ENCODE peak calls at places on chromosome 6, in six cellular contexts. One of them, this sample, is unnamed.

GRCh38 chr6:35128496-35128895 is 12.6 kb downstream of the TCP11 start:
- DNase-seq in heart right ventricle: no peak
- DNase-seq in GM13976: no peak
- DNase-seq in Kasumi-1: no peak
- DNase-seq in tibial artery: no peak
- DNase-seq in HT-29: no peak
- DNase-seq in this sample: no peak

GRCh38 chr6:30542404-30542725 is 13.9 kb downstream of the GNL1 start:
- DNase-seq in heart right ventricle: no peak
- DNase-seq in GM13976: no peak
- DNase-seq in Kasumi-1: no peak
- DNase-seq in tibial artery: no peak
- DNase-seq in HT-29: no peak
- DNase-seq in this sample: no peak

GRCh38 chr6:52389626-52390360 is 27.8 kb downstream of the PAQR8 start:
- DNase-seq in heart right ventricle: no peak
- DNase-seq in GM13976: peak
- DNase-seq in Kasumi-1: peak
- DNase-seq in tibial artery: no peak
- DNase-seq in HT-29: peak
- DNase-seq in this sample: no peak

GRCh38 chr6:38845931-38846330 is 130.8 kb downstream of the DNAH8 start:
- DNase-seq in heart right ventricle: no peak
- DNase-seq in GM13976: no peak
- DNase-seq in Kasumi-1: no peak
- DNase-seq in tibial artery: no peak
- DNase-seq in HT-29: no peak
- DNase-seq in this sample: no peak

GRCh38 chr6:18062733-18063132 is 59.7 kb downstream of the NHLRC1 start:
- DNase-seq in heart right ventricle: no peak
- DNase-seq in GM13976: no peak
- DNase-seq in Kasumi-1: no peak
- DNase-seq in tibial artery: no peak
- DNase-seq in HT-29: no peak
- DNase-seq in this sample: no peak

GRCh38 chr6:7542065-7542877 is 800 bp downstream of the DSP start:
- DNase-seq in heart right ventricle: peak
- DNase-seq in GM13976: peak
- DNase-seq in Kasumi-1: no peak
- DNase-seq in tibial artery: no peak
- DNase-seq in HT-29: peak
- DNase-seq in this sample: no peak

GRCh38 chr6:167093922-167094432 is 28.9 kb upstream of the CCR6 start:
- DNase-seq in heart right ventricle: no peak
- DNase-seq in GM13976: peak
- DNase-seq in Kasumi-1: no peak
- DNase-seq in tibial artery: no peak
- DNase-seq in HT-29: no peak
- DNase-seq in this sample: no peak

GRCh38 chr6:136491251-136491650 is 59.0 kb downstream of the MAP7 start:
- DNase-seq in heart right ventricle: no peak
- DNase-seq in GM13976: no peak
- DNase-seq in Kasumi-1: no peak
- DNase-seq in tibial artery: no peak
- DNase-seq in HT-29: no peak
- DNase-seq in this sample: no peak

GRCh38 chr6:29764422-29765196 is 41.4 kb downstream of the HLA-F start:
- DNase-seq in heart right ventricle: no peak
- DNase-seq in GM13976: no peak
- DNase-seq in Kasumi-1: no peak
- DNase-seq in tibial artery: no peak
- DNase-seq in HT-29: no peak
- DNase-seq in this sample: no peak

GRCh38 chr6:31572041-31572911 is at the start of gene LTA:
- DNase-seq in heart right ventricle: no peak
- DNase-seq in GM13976: peak
- DNase-seq in Kasumi-1: no peak
- DNase-seq in tibial artery: no peak
- DNase-seq in HT-29: no peak
- DNase-seq in this sample: no peak

GRCh38 chr6:142871910-142872331 is 73.1 kb downstream of the HIVEP2 start:
- DNase-seq in heart right ventricle: peak
- DNase-seq in GM13976: peak
- DNase-seq in Kasumi-1: no peak
- DNase-seq in tibial artery: no peak
- DNase-seq in HT-29: peak
- DNase-seq in this sample: no peak

GRCh38 chr6:14875678-14876063 is 370.2 kb upstream of the JARID2 start:
- DNase-seq in heart right ventricle: no peak
- DNase-seq in GM13976: peak
- DNase-seq in Kasumi-1: no peak
- DNase-seq in tibial artery: no peak
- DNase-seq in HT-29: no peak
- DNase-seq in this sample: no peak

GRCh38 chr6:23180504-23181293 is 611.3 kb downstream of the HDGFL1 start:
- DNase-seq in heart right ventricle: peak
- DNase-seq in GM13976: no peak
- DNase-seq in Kasumi-1: peak
- DNase-seq in tibial artery: no peak
- DNase-seq in HT-29: no peak
- DNase-seq in this sample: peak

GRCh38 chr6:138026342-138026741 is 80.9 kb downstream of the PERP start:
- DNase-seq in heart right ventricle: no peak
- DNase-seq in GM13976: no peak
- DNase-seq in Kasumi-1: no peak
- DNase-seq in tibial artery: no peak
- DNase-seq in HT-29: no peak
- DNase-seq in this sample: no peak

GRCh38 chr6:156998824-156999330 is 221.7 kb downstream of the ARID1B start:
- DNase-seq in heart right ventricle: no peak
- DNase-seq in GM13976: no peak
- DNase-seq in Kasumi-1: no peak
- DNase-seq in tibial artery: no peak
- DNase-seq in HT-29: no peak
- DNase-seq in this sample: no peak

GRCh38 chr6:1229301-1229700 is 82.6 kb upstream of the FOXQ1 start:
- DNase-seq in heart right ventricle: no peak
- DNase-seq in GM13976: no peak
- DNase-seq in Kasumi-1: no peak
- DNase-seq in tibial artery: no peak
- DNase-seq in HT-29: no peak
- DNase-seq in this sample: no peak

GRCh38 chr6:17483391-17484016 is 90.1 kb downstream of the CAP2 start:
- DNase-seq in heart right ventricle: peak
- DNase-seq in GM13976: no peak
- DNase-seq in Kasumi-1: no peak
- DNase-seq in tibial artery: no peak
- DNase-seq in HT-29: no peak
- DNase-seq in this sample: no peak

GRCh38 chr6:102215425-102215824 is 821.9 kb downstream of the GRIK2 start:
- DNase-seq in heart right ventricle: no peak
- DNase-seq in GM13976: no peak
- DNase-seq in Kasumi-1: no peak
- DNase-seq in tibial artery: no peak
- DNase-seq in HT-29: no peak
- DNase-seq in this sample: no peak

This sample was measured in ovary.